ENCODE peak calls at places on chromosome X, in four cellular contexts. One of them, this sample, is unnamed.

GRCh38 chrX:17417411-17417810 is 42.4 kb downstream of the NHS start:
- DNase-seq in A549: no peak
- DNase-seq in AG04450: no peak
- DNase-seq in left ventricle myocardium inferior: no peak
- DNase-seq in this sample: no peak

GRCh38 chrX:41868392-41868977 is 54.9 kb downstream of the CASK start:
- DNase-seq in A549: no peak
- DNase-seq in AG04450: no peak
- DNase-seq in left ventricle myocardium inferior: no peak
- DNase-seq in this sample: no peak

GRCh38 chrX:41889317-41890025 is 33.9 kb downstream of the CASK start:
- DNase-seq in A549: peak; percentile 6
- DNase-seq in AG04450: no peak
- DNase-seq in left ventricle myocardium inferior: no peak
- DNase-seq in this sample: peak; percentile 10

GRCh38 chrX:42437211-42437610 is 340.8 kb downstream of the PPP1R2C start:
- DNase-seq in A549: no peak
- DNase-seq in AG04450: no peak
- DNase-seq in left ventricle myocardium inferior: no peak
- DNase-seq in this sample: no peak

GRCh38 chrX:24918715-24919114 is 97.0 kb downstream of the ARX start:
- DNase-seq in A549: no peak
- DNase-seq in AG04450: no peak
- DNase-seq in left ventricle myocardium inferior: no peak
- DNase-seq in this sample: no peak

GRCh38 chrX:84865113-84865512 is 138.6 kb upstream of the APOOL start:
- DNase-seq in A549: no peak
- DNase-seq in AG04450: no peak
- DNase-seq in left ventricle myocardium inferior: no peak
- DNase-seq in this sample: no peak

GRCh38 chrX:137313627-137314026 is 252.3 kb upstream of the ZIC3 start:
- DNase-seq in A549: no peak
- DNase-seq in AG04450: no peak
- DNase-seq in left ventricle myocardium inferior: no peak
- DNase-seq in this sample: no peak

GRCh38 chrX:29911673-29912072 is 303.7 kb upstream of the MAGEB2 start:
- DNase-seq in A549: no peak
- DNase-seq in AG04450: no peak
- DNase-seq in left ventricle myocardium inferior: no peak
- DNase-seq in this sample: peak; percentile 0

GRCh38 chrX:109812236-109812635 is 79.2 kb upstream of the ACSL4 start:
- DNase-seq in A549: no peak
- DNase-seq in AG04450: no peak
- DNase-seq in left ventricle myocardium inferior: no peak
- DNase-seq in this sample: no peak

GRCh38 chrX:103344606-103345005 is 11.7 kb upstream of the TCEAL9 start:
- DNase-seq in A549: no peak
- DNase-seq in AG04450: no peak
- DNase-seq in left ventricle myocardium inferior: no peak
- DNase-seq in this sample: no peak

GRCh38 chrX:729583-730409 is 99.2 kb downstream of the SHOX start:
- DNase-seq in A549: no peak
- DNase-seq in AG04450: no peak
- DNase-seq in left ventricle myocardium inferior: no peak
- DNase-seq in this sample: no peak

GRCh38 chrX:34401411-34401810 is 255.7 kb downstream of the TMEM47 start:
- DNase-seq in A549: no peak
- DNase-seq in AG04450: no peak
- DNase-seq in left ventricle myocardium inferior: no peak
- DNase-seq in this sample: no peak

DNA sequence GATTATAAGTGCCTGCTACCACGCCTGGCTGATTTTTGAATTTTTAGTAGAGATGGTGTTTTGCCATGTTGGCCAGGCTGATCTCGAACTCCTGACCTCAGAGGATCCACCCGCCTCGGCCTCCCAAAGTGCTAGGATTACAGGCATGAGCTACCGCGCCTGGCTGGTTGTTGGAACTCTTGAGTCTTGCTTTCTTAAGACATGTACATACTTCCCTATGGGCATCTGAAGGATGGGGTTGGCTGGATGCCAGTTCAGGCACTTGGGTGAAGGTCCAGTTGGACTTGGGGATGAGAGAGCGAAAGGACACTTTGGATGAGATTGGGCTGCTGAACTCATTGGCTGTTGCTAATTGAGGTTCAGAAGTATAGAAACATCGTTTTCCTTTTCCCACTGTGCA is 40.5 kb downstream of the ATG4A start:
- DNase-seq in A549: no peak
- DNase-seq in AG04450: no peak
- DNase-seq in left ventricle myocardium inferior: no peak
- DNase-seq in this sample: no peak
- H3K27ac ChIP-seq in A549: no peak overlapping the region
- H3K27ac ChIP-seq in AG04450: no peak overlapping the region
- H3K27ac ChIP-seq in left ventricle myocardium inferior: peak overlapping the region; percentile 79
- H3K27ac ChIP-seq in this sample: no peak overlapping the region

GRCh38 chrX:119071381-119071780 is 1.4 kb upstream of the CT47C1 start:
- DNase-seq in A549: no peak
- DNase-seq in AG04450: no peak
- DNase-seq in left ventricle myocardium inferior: no peak
- DNase-seq in this sample: no peak

GRCh38 chrX:119063428-119063827 is 9.4 kb upstream of the CT47C1 start:
- DNase-seq in A549: no peak
- DNase-seq in AG04450: no peak
- DNase-seq in left ventricle myocardium inferior: no peak
- DNase-seq in this sample: no peak

GRCh38 chrX:119069128-119069527 is 3.7 kb upstream of the CT47C1 start:
- DNase-seq in A549: no peak
- DNase-seq in AG04450: no peak
- DNase-seq in left ventricle myocardium inferior: no peak
- DNase-seq in this sample: no peak

GRCh38 chrX:119069762-119070161 is 3.0 kb upstream of the CT47C1 start:
- DNase-seq in A549: no peak
- DNase-seq in AG04450: no peak
- DNase-seq in left ventricle myocardium inferior: no peak
- DNase-seq in this sample: no peak

GRCh38 chrX:119067023-119067739 is 5.6 kb upstream of the CT47C1 start:
- DNase-seq in A549: peak; percentile 46
- DNase-seq in AG04450: peak; percentile 15
- DNase-seq in left ventricle myocardium inferior: peak; percentile 43
- DNase-seq in this sample: peak; percentile 45
- TF ChIP-seq CTCF in A549: peak; percentile 75
- TF ChIP-seq CTCF in AG04450: peak; percentile 69
- TF ChIP-seq CTCF in left ventricle myocardium inferior: peak; percentile 70
- TF ChIP-seq CTCF in this sample: peak; percentile 50

GRCh38 chrX:68684919-68685304 is 37.4 kb downstream of the STARD8 start:
- DNase-seq in A549: no peak
- DNase-seq in AG04450: no peak
- DNase-seq in left ventricle myocardium inferior: no peak
- DNase-seq in this sample: no peak

GRCh38 chrX:68686684-68687045 is 39.2 kb downstream of the STARD8 start:
- DNase-seq in A549: peak; percentile 17
- DNase-seq in AG04450: no peak
- DNase-seq in left ventricle myocardium inferior: peak; percentile 37
- DNase-seq in this sample: no peak

GRCh38 chrX:68683580-68683979 is 36.1 kb downstream of the STARD8 start:
- DNase-seq in A549: no peak
- DNase-seq in AG04450: no peak
- DNase-seq in left ventricle myocardium inferior: no peak
- DNase-seq in this sample: no peak

GRCh38 chrX:68684291-68684918 is 36.9 kb downstream of the STARD8 start:
- DNase-seq in A549: no peak
- DNase-seq in AG04450: no peak
- DNase-seq in left ventricle myocardium inferior: peak; percentile 71
- DNase-seq in this sample: no peak

GRCh38 chrX:68685722-68686683 is 38.5 kb downstream of the STARD8 start:
- DNase-seq in A549: peak; percentile 31
- DNase-seq in AG04450: peak; percentile 49
- DNase-seq in left ventricle myocardium inferior: peak; percentile 53
- DNase-seq in this sample: no peak
- H3K27ac ChIP-seq in A549: peak overlapping the region; percentile 88
- H3K27ac ChIP-seq in AG04450: peak overlapping the region; percentile 47
- H3K27ac ChIP-seq in left ventricle myocardium inferior: peak overlapping the region; percentile 87
- H3K27ac ChIP-seq in this sample: no peak overlapping the region

GRCh38 chrX:130523460-130524394 is 121.9 kb downstream of the RBMX2 start:
- DNase-seq in A549: no peak
- DNase-seq in AG04450: no peak
- DNase-seq in left ventricle myocardium inferior: peak; percentile 29
- DNase-seq in this sample: no peak
- TF ChIP-seq CTCF in A549: no peak
- TF ChIP-seq CTCF in AG04450: no peak
- TF ChIP-seq CTCF in left ventricle myocardium inferior: no peak
- TF ChIP-seq CTCF in this sample: no peak

DNA sequence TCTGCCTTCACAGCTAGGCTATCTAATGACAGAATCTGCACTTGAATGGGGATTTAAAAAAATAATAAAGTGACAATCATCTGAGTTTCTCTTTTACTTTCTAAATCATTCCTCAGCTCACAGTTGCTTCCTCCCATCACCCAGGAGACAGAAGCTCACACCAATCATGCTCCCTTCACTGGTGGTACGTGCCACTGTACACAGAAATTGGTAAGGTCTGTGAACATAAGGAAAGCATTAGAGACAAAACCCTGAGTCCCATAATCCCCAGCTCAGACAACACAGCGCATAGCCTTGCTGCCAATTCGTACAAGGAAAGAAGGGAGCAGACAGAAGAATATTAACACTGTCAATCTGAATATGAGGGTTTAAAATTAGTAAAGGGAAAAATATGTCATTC is 133.1 kb downstream of the IDS start:
- DNase-seq in A549: no peak
- DNase-seq in AG04450: no peak
- DNase-seq in left ventricle myocardium inferior: no peak
- DNase-seq in this sample: no peak
- H3K27ac ChIP-seq in A549: no peak overlapping the region
- H3K27ac ChIP-seq in AG04450: no peak overlapping the region
- H3K27ac ChIP-seq in left ventricle myocardium inferior: no peak overlapping the region
- H3K27ac ChIP-seq in this sample: no peak overlapping the region

GRCh38 chrX:135740683-135741149 is 27.3 kb downstream of the CT45A3 start:
- DNase-seq in A549: peak; percentile 28
- DNase-seq in AG04450: no peak
- DNase-seq in left ventricle myocardium inferior: no peak
- DNase-seq in this sample: peak; percentile 4
- TF ChIP-seq CTCF in A549: peak; percentile 49
- TF ChIP-seq CTCF in AG04450: peak; percentile 26
- TF ChIP-seq CTCF in left ventricle myocardium inferior: no peak
- TF ChIP-seq CTCF in this sample: peak; percentile 27

GRCh38 chrX:22060952-22061351 is 28.8 kb downstream of the PHEX start:
- DNase-seq in A549: no peak
- DNase-seq in AG04450: no peak
- DNase-seq in left ventricle myocardium inferior: no peak
- DNase-seq in this sample: no peak
- H3K27ac ChIP-seq in A549: no peak overlapping the region
- H3K27ac ChIP-seq in AG04450: no peak overlapping the region
- H3K27ac ChIP-seq in left ventricle myocardium inferior: no peak overlapping the region
- H3K27ac ChIP-seq in this sample: no peak overlapping the region

DNA sequence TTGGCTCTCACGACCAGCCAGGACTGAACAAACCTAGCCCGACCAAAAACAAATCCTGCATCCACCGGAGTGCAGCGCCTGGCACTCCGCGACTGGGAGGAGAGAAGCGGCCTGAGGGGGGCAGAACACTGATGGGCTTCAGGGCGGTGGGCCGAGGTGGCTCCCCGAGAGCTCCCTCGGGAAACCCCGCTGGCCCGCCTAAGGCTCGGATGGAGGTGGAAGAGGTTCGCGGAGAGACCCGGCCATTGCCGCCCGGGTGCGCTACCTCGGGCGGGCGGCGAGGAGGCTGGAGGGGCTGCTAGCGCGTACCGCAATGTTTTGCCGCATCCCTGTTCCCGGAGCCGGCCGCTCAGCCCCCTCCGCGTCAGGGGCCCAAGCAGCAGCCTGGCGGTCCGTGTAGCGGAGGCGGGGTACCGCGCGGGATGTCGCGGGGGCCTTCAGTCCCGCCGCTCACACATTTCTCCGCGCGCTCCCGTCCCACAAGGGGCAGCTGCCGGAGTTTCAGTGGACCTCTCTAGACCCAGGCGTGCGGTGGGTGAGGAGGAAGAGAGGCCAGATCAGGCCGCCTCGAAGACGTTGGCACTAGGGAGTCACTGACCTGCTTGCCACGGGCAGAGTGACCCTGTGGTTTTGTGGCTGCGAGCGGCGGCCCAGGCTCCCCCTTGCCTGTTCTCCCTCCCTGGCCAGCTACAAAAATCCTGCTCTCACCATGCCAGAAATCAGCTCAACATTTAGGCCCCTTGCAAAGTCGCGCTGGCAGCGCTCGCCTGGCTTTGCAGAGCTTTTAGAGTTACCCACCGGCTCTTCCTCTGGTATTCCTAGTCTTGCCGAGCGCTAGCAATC is 2.1 kb downstream of the SLITRK4 start:
- DNase-seq in A549: no peak
- DNase-seq in AG04450: no peak
- DNase-seq in left ventricle myocardium inferior: no peak
- DNase-seq in this sample: no peak
- TF ChIP-seq CTCF in A549: no peak
- TF ChIP-seq CTCF in AG04450: no peak
- TF ChIP-seq CTCF in left ventricle myocardium inferior: no peak
- TF ChIP-seq CTCF in this sample: no peak

This sample was measured in RWPE1.